ENCODE peak calls at places on chromosomes 5 and 9, in seven cellular contexts. H is T-helper 1 cell; Q is ovary; A is CD4-positive, alpha-beta T cell; B is anterior cingulate cortex; E is activated CD4-positive, alpha-beta T cell treated with anti-CD3 and anti-CD28 coated beads, Interleukin-2, amount 50 U/mL, for 48 hours; P is neural crest cell. S is an unnamed sample.

GRCh38 chr9:37025381-37026084 is 8.5 kb downstream of the PAX5 start:
- DNase-seq in H (no peak), Q (no peak), A (no peak), B (no peak), E (no peak), P (no peak), S (no peak)

GRCh38 chr5:124408738-124409453 is 337.5 kb downstream of the ZNF608 start:
- DNase-seq in H (no peak), Q (no peak), A (no peak), B (no peak), E (no peak), P (no peak), S (peak; percentile 49)

GRCh38 chr9:115606851-115607250 is 488.9 kb upstream of the TNC start:
- DNase-seq in H (no peak), Q (no peak), A (no peak), B (no peak), E (no peak), P (no peak), S (no peak)

GRCh38 chr5:94522099-94522498 is 96.3 kb downstream of the KIAA0825 start:
- DNase-seq in H (no peak), Q (no peak), A (no peak), B (no peak), E (no peak), P (no peak), S (no peak)

GRCh38 chr9:87787735-87788134 is 61.8 kb downstream of the CTSL start:
- DNase-seq in H (no peak), Q (no peak), A (no peak), B (no peak), E (no peak), P (no peak), S (no peak)

GRCh38 chr5:143200781-143201398 is 202.6 kb downstream of the NR3C1 start:
- DNase-seq in H (no peak), Q (no peak), A (no peak), B (no peak), E (no peak), P (no peak), S (no peak)

GRCh38 chr5:122076669-122077450 is 1.2 kb downstream of the LOX start:
- DNase-seq in H (no peak), Q (peak; percentile 74), A (peak; percentile 1), B (no peak), E (peak; percentile 68), P (peak; percentile 70), S (peak; percentile 31)

GRCh38 chr5:168624850-168625357 is 45.7 kb upstream of the PANK3 start:
- DNase-seq in H (no peak), Q (no peak), A (no peak), B (no peak), E (no peak), P (no peak), S (no peak)

GRCh38 chr5:139985733-139986132 is 57.4 kb downstream of the NRG2 start:
- DNase-seq in H (no peak), Q (no peak), A (no peak), B (no peak), E (no peak), P (no peak), S (no peak)

GRCh38 chr5:82165740-82166530 is 112.2 kb downstream of the RPS23 start:
- DNase-seq in H (peak; percentile 10), Q (peak; percentile 75), A (no peak), B (no peak), E (peak; percentile 1), P (no peak), S (peak; percentile 91)

GRCh38 chr9:131661954-131662621 is 77.8 kb downstream of the RAPGEF1 start:
- DNase-seq in H (peak; percentile 55), Q (no peak), A (peak; percentile 52), B (no peak), E (peak; percentile 72), P (no peak), S (no peak)

GRCh38 chr9:70439991-70440706 is 25.7 kb upstream of the KLF9 start:
- DNase-seq in H (no peak), Q (no peak), A (no peak), B (no peak), E (no peak), P (no peak), S (no peak)

S was measured in globus pallidus.